ENCODE peak calls at places on chromosomes 11 and 22, in six cellular contexts. O, P, Y, A, M and K are unnamed samples.

GRCh38 chr11:121890377-121890776 is 225.6 kb downstream of the BLID start:
- DNase-seq in P (no peak), Y (no peak), M (no peak), O (no peak), A (no peak), K (no peak)

GRCh38 chr22:30541979-30542810 is 4.3 kb downstream of the SEC14L6 start:
- DNase-seq in P (no peak), M (no peak), O (no peak), Y (peak; percentile 49), A (peak; percentile 36), K (peak; percentile 73)

GRCh38 chr11:19597876-19598275 is 114.8 kb upstream of the NAV2 start:
- DNase-seq in A (no peak), P (no peak), O (no peak), Y (no peak), M (no peak), K (no peak)

GRCh38 chr11:105466582-105467228 is 143.2 kb upstream of the GRIA4 start:
- DNase-seq in A (no peak), O (no peak), P (no peak), M (no peak), Y (no peak), K (no peak)

GRCh38 chr11:65431452-65432132 is 9.0 kb downstream of the NEAT1 start:
- DNase-seq in Y (no peak), O (no peak), M (no peak), P (no peak), A (no peak), K (no peak)

GRCh38 chr22:23380230-23380573 is 199.9 kb downstream of the IGLL1 start:
- DNase-seq in Y (no peak), P (no peak), A (no peak), M (no peak), O (no peak), K (no peak)

GRCh38 chr11:114152785-114153184 is 93.3 kb downstream of the ZBTB16 start:
- DNase-seq in M (no peak), P (no peak), O (no peak), Y (no peak), A (no peak), K (no peak)

GRCh38 chr11:111456859-111457730 is 55.1 kb downstream of the BTG4 start:
- DNase-seq in O (no peak), M (no peak), P (no peak), Y (no peak), A (no peak), K (no peak)

GRCh38 chr11:47773882-47774281 is 6.7 kb upstream of the FNBP4 start:
- DNase-seq in O (no peak), P (no peak), Y (no peak), A (no peak), M (no peak), K (no peak)

GRCh38 chr11:56876621-56877312 is 111.9 kb upstream of the OR5AK2 start:
- DNase-seq in Y (no peak), P (no peak), M (no peak), O (peak; percentile 22), A (no peak), K (no peak)

GRCh38 chr11:210122-210802 is 2.8 kb downstream of the RIC8A start:
- DNase-seq in A (no peak), Y (no peak), M (peak; percentile 29), P (no peak), O (peak; percentile 3), K (no peak)

GRCh38 chr22:35099883-35100282 is 33.9 kb downstream of the ISX start:
- DNase-seq in O (no peak), M (no peak), A (no peak), Y (no peak), P (no peak), K (no peak)

GRCh38 chr22:35098921-35099320 is 33.0 kb downstream of the ISX start:
- DNase-seq in O (no peak), Y (no peak), M (no peak), P (no peak), A (no peak), K (no peak)

GRCh38 chr22:35104491-35104890 is 38.5 kb downstream of the ISX start:
- DNase-seq in P (no peak), A (no peak), M (no peak), Y (no peak), O (no peak), K (no peak)

GRCh38 chr22:35102663-35103062 is 36.7 kb downstream of the ISX start:
- DNase-seq in A (no peak), Y (no peak), O (no peak), P (no peak), M (peak; percentile 5), K (peak; percentile 25)

DNA sequence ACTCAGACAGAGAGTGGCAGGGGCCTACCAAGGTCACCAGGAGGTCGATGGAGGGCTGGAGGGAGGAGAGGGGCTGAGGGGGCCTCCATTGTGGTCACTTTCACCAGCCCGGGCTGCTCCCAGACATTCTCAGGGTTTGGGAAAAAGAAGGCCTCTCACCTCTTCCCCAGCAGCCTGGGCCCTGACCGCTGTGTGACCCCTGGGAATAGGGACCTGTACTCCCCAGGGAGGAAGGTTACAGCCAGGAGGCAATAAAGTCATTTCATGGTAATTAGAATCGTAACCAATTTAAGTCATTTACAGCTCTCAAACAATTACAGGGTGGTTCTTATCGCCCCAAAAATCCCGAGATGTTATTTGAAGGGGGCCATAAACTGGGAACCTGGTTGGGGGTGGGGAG is 37.8 kb downstream of the ISX start:
- DNase-seq in P (no peak), Y (no peak), A (no peak), M (no peak), O (no peak), K (no peak)
- H3K27ac ChIP-seq in P (no peak overlapping the region), Y (no peak overlapping the region), A (no peak overlapping the region), M (no peak overlapping the region), O (no peak overlapping the region), K (no peak overlapping the region)

GRCh38 chr22:24834845-24835570 is 29.0 kb downstream of the SGSM1 start:
- DNase-seq in P (no peak), A (no peak), O (no peak), M (no peak), Y (peak; percentile 59), K (peak; percentile 59)
- TF ChIP-seq CTCF in P (no peak), A (no peak), O (peak; percentile 27), M (peak; percentile 13), Y (peak; percentile 45), K (peak; percentile 60)

GRCh38 chr11:13009476-13009920 is 382 bp downstream of the RASSF10 start:
- DNase-seq in M (no peak), P (no peak), Y (no peak), A (no peak), O (no peak), K (no peak)
- H3K4me3 ChIP-seq in M (peak overlapping the region; percentile 66), P (peak overlapping the region; percentile 55), Y (no peak overlapping the region), A (no peak overlapping the region), O (peak overlapping the region; percentile 19), K (peak overlapping the region; percentile 54)

GRCh38 chr22:42984397-42984796 is 30.6 kb downstream of the PACSIN2 start:
- DNase-seq in O (no peak), A (no peak), P (no peak), M (no peak), Y (no peak), K (no peak)
- H3K27ac ChIP-seq in O (no peak overlapping the region), A (no peak overlapping the region), P (no peak overlapping the region), M (no peak overlapping the region), Y (no peak overlapping the region), K (no peak overlapping the region)

DNA sequence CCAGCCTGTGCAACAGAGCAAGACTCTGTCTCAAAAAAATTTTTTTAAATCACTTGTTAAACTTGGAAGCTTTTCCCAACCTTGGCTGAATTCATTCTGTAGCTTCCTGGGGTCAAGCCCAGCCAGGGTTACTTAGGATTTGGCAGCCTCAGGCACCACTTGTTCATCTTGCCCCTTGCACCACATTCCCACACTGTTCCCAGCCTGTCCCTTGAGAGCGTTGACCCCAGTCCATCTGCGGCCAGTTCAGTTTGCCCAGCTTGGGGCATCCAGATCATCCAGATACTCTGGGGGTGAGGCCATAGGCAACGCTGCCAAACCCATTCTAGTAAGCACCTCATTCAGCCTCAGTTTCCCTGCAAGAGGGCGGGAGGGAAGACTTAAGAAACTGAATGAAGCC is 8.7 kb upstream of the THRSP start:
- DNase-seq in O (no peak), M (no peak), A (no peak), P (no peak), Y (no peak), K (no peak)
- TF ChIP-seq CTCF in O (no peak), M (no peak), A (no peak), P (no peak), Y (no peak), K (no peak)

DNA sequence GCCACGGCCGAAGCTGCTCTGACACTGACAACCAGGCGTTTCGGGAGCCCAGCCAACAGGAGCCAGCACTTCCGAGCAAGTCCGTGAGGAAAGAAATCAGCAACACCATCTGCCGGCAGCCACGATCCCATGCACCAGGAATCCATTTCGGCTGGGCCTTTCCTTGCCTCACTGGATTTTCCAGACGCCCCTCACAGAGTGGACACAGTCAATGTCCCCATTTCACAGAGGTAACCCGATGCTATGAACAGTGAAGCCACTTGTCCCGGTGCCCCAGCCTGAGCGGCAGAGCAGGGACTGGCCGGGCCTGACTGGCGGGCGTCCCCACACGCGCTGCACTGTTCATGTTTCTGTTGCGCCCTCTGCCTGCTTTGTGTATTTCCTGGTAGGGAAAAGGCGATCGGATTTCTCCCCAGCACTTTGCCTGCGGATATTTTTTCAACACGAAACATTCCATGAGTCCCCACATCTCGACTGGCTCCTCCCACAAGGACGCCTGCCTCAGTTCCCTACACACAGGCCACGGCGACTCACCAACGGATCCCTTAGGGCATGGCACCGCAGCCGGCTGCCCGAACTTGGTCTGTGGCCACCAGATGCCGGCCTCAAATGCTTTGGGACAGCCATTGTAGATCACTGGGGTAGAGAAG is 55.3 kb downstream of the TRMU start:
- DNase-seq in Y (peak; percentile 93), O (peak; percentile 60), P (peak; percentile 71), M (no peak), A (peak; percentile 55), K (peak; percentile 27)
- H3K4me3 ChIP-seq in Y (no peak overlapping the region), O (no peak overlapping the region), P (peak overlapping the region; percentile 44), M (no peak overlapping the region), A (no peak overlapping the region), K (no peak overlapping the region)

GRCh38 chr22:48855593-48856307 is 971.9 kb downstream of the BRD1 start:
- DNase-seq in P (no peak), Y (no peak), M (no peak), O (no peak), A (no peak), K (no peak)
- H3K27ac ChIP-seq in P (no peak overlapping the region), Y (no peak overlapping the region), M (no peak overlapping the region), O (no peak overlapping the region), A (no peak overlapping the region), K (no peak overlapping the region)

GRCh38 chr22:41963453-41964105 is 5.7 kb upstream of the SEPTIN3 start:
- DNase-seq in P (no peak), O (no peak), M (no peak), A (peak; percentile 34), Y (no peak), K (peak; percentile 65)

GRCh38 chr22:41952713-41953112 is 763 bp downstream of the SMIM45 start:
- DNase-seq in A (no peak), O (no peak), P (no peak), Y (no peak), M (no peak), K (no peak)

GRCh38 chr22:41957941-41958556 is 6.1 kb downstream of the SMIM45 start:
- DNase-seq in P (no peak), A (no peak), M (no peak), O (no peak), Y (no peak), K (no peak)
- TF ChIP-seq CTCF in P (peak; percentile 18), A (no peak), M (no peak), O (peak; percentile 5), Y (no peak), K (no peak)